ENCODE peak calls at places on chromosomes 7 and 10, in four cellular contexts. One of them, this sample, is unnamed.
A peak's percentile ranks its signal among the peaks of the same experiment; 100 is the strongest.

GRCh38 chr7:65731562-65732035 is 141.3 kb upstream of the VKORC1L1 start:
- DNase-seq in cardiac muscle cell: peak; percentile 64
- DNase-seq in tibial nerve: no peak
- DNase-seq in spleen: no peak
- DNase-seq in this sample: peak; percentile 31

GRCh38 chr10:72275351-72276012 is 1.8 kb downstream of the DDIT4 start:
- DNase-seq in cardiac muscle cell: no peak
- DNase-seq in tibial nerve: no peak
- DNase-seq in spleen: no peak
- DNase-seq in this sample: no peak

GRCh38 chr10:78755877-78756455 is 312.8 kb upstream of the ZMIZ1 start:
- DNase-seq in cardiac muscle cell: no peak
- DNase-seq in tibial nerve: no peak
- DNase-seq in spleen: no peak
- DNase-seq in this sample: no peak

GRCh38 chr10:84613336-84614021 is 285.1 kb downstream of the CCSER2 start:
- DNase-seq in cardiac muscle cell: peak; percentile 87
- DNase-seq in tibial nerve: no peak
- DNase-seq in spleen: no peak
- DNase-seq in this sample: peak; percentile 74

GRCh38 chr10:126165865-126166264 is 222.4 kb downstream of the ADAM12 start:
- DNase-seq in cardiac muscle cell: no peak
- DNase-seq in tibial nerve: no peak
- DNase-seq in spleen: no peak
- DNase-seq in this sample: no peak

GRCh38 chr10:95792874-95793285 is 36.9 kb downstream of the ENTPD1 start:
- DNase-seq in cardiac muscle cell: no peak
- DNase-seq in tibial nerve: peak; percentile 38
- DNase-seq in spleen: no peak
- DNase-seq in this sample: peak; percentile 13

GRCh38 chr7:32958046-32959025 is 1.1 kb downstream of the FKBP9 start:
- DNase-seq in cardiac muscle cell: no peak
- DNase-seq in tibial nerve: peak; percentile 55
- DNase-seq in spleen: no peak
- DNase-seq in this sample: peak; percentile 16

GRCh38 chr10:62582804-62583208 is 208.6 kb downstream of the ZNF365 start:
- DNase-seq in cardiac muscle cell: no peak
- DNase-seq in tibial nerve: peak; percentile 63
- DNase-seq in spleen: no peak
- DNase-seq in this sample: peak; percentile 28

GRCh38 chr10:102710604-102711003 is 3.6 kb downstream of the ARL3 start:
- DNase-seq in cardiac muscle cell: no peak
- DNase-seq in tibial nerve: no peak
- DNase-seq in spleen: no peak
- DNase-seq in this sample: no peak

GRCh38 chr7:131077735-131078134 is 249.9 kb upstream of the MKLN1 start:
- DNase-seq in cardiac muscle cell: no peak
- DNase-seq in tibial nerve: no peak
- DNase-seq in spleen: no peak
- DNase-seq in this sample: no peak
- H3K4me1 ChIP-seq in cardiac muscle cell: peaks cover 6% of the 10 kb centered on the region
- H3K4me1 ChIP-seq in tibial nerve: peaks cover 58% of the 10 kb centered on the region
- H3K4me1 ChIP-seq in spleen: peaks cover 100% of the 10 kb centered on the region
- H3K4me1 ChIP-seq in this sample: peaks cover 21% of the 10 kb centered on the region

DNA sequence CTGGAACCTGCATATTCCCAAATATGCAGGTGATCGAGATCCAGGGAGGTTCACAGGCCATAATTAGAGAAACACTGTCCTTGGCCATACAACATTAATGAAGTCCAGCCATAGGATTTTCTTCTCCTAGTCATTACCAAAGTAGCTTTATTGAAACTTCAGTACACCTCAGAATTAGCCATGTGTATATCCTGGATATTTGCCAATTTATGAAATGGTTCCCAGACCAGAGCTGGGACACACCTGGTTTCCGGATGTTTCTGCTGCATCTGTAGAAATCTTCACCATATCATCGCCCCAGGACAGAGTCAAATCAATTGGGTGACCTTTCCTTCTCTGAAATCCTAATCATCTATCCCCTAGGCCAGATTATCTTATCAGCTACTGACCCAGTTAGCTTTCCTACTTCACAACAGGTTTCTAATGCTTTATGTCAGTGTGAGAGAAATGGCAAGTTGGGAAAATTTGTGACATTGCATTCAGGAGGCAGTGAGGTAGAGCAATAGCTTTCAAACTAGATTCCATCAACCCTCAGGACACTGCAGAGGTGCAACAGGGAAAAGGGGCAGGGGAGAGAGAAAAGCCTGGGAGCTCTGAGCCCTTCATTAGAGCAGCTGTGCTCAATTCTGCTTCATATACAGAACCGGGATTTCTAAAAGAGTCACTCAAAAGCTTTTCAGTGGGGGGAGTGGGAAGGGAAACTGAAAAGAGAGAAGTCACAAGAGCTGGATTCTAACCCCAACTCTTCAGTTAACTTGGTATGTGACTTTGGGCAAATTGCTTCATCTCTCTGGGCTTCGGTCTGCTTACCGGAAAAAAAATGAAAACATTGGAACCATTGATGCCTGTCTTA is 118.8 kb upstream of the KMT2E start:
- DNase-seq in cardiac muscle cell: no peak
- DNase-seq in tibial nerve: no peak
- DNase-seq in spleen: no peak
- DNase-seq in this sample: no peak
- H3K4me3 ChIP-seq in cardiac muscle cell: no peak overlapping the region
- H3K4me3 ChIP-seq in tibial nerve: no peak overlapping the region
- H3K4me3 ChIP-seq in spleen: no peak overlapping the region
- H3K4me3 ChIP-seq in this sample: no peak overlapping the region

GRCh38 chr10:104259456-104259855 is 4.8 kb downstream of the GSTO1 start:
- DNase-seq in cardiac muscle cell: no peak
- DNase-seq in tibial nerve: no peak
- DNase-seq in spleen: no peak
- DNase-seq in this sample: peak; percentile 53
- H3K27ac ChIP-seq in cardiac muscle cell: peak overlapping the region; percentile 20
- H3K27ac ChIP-seq in tibial nerve: no peak overlapping the region
- H3K27ac ChIP-seq in spleen: peak overlapping the region; percentile 97
- H3K27ac ChIP-seq in this sample: peak overlapping the region; percentile 74

DNA sequence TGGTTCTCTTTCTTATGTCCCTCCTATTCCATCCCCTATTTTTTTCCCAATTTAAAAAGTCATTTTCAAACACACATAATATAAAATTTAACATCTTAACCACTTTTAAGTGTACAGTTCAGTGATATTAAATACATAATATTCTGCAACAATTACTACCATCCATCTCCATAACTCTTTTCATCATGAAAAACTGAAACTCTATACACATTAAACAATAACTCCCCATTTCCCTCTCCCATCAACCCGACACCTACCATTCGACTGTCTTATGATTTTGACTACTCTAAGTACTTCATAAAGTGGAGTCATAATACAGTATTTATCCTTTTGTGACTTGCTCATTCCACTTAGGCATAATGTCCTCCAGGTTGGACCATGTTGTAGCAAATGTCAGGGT is 2.6 kb downstream of the KIF11 start:
- DNase-seq in cardiac muscle cell: no peak
- DNase-seq in tibial nerve: no peak
- DNase-seq in spleen: no peak
- DNase-seq in this sample: no peak
- H3K4me1 ChIP-seq in cardiac muscle cell: peaks cover 16% of the 10 kb centered on the region
- H3K4me1 ChIP-seq in tibial nerve: peaks cover 12% of the 10 kb centered on the region
- H3K4me1 ChIP-seq in spleen: peaks cover 52% of the 10 kb centered on the region
- H3K4me1 ChIP-seq in this sample: peaks cover 9% of the 10 kb centered on the region

DNA sequence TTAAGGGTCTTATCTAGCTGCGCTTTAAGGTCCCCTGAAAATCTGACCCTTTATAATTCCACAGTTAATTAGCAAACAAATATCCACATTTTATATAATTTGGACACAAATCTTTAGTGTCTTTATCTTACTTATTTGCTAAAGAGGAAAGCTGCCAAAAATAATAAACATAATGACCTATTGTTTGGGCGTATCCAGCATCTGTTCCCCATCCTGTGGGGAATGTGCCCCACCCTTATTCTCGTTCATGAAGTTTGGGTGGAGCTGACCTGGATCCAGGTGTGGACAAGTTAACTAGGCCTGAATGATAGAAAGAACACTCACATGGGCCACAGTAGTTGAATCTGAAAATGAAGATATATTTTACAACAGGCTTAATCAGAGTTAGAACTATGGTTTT is 218.3 kb downstream of the CRPPA start:
- DNase-seq in cardiac muscle cell: no peak
- DNase-seq in tibial nerve: no peak
- DNase-seq in spleen: no peak
- DNase-seq in this sample: no peak
- H3K4me3 ChIP-seq in cardiac muscle cell: no peak overlapping the region
- H3K4me3 ChIP-seq in tibial nerve: no peak overlapping the region
- H3K4me3 ChIP-seq in spleen: no peak overlapping the region
- H3K4me3 ChIP-seq in this sample: no peak overlapping the region

This sample was measured in thyroid gland.